ENCODE peak calls at places on chromosomes 4 and X, in five cellular contexts. B, H, I, V and J are unnamed samples.

GRCh38 chr4:124727331-124727730 is 14.8 kb upstream of the ANKRD50 start:
- DNase-seq in B (no peak), I (no peak), V (no peak), H (no peak), J (no peak)

GRCh38 chr4:165905405-165906027 is 32.5 kb downstream of the TLL1 start:
- DNase-seq in I (no peak), B (no peak), H (peak), V (no peak), J (no peak)

GRCh38 chr4:183139972-183140570 is 41.0 kb downstream of the WWC2 start:
- DNase-seq in I (no peak), V (no peak), B (no peak), H (no peak), J (no peak)

GRCh38 chr4:102328045-102328444 is 17.2 kb downstream of the SLC39A8 start:
- DNase-seq in I (no peak), B (no peak), H (peak), V (no peak), J (no peak)

GRCh38 chr4:5611656-5612187 is 96.6 kb downstream of the EVC2 start:
- DNase-seq in I (no peak), V (no peak), B (no peak), H (no peak), J (no peak)

GRCh38 chr4:112234952-112235609 is 3.5 kb downstream of the AP1AR start:
- DNase-seq in V (peak), H (peak), I (peak), B (no peak), J (peak)

GRCh38 chr4:76637704-76638361 is 202.8 kb downstream of the SHROOM3 start:
- DNase-seq in V (no peak), I (no peak), B (no peak), H (no peak), J (no peak)

GRCh38 chrX:13377537-13377936 is 57.7 kb upstream of the ATXN3L start:
- DNase-seq in H (peak), I (no peak), V (no peak), B (no peak), J (no peak)

GRCh38 chrX:139930923-139931645 is 1.8 kb downstream of the ATP11C start:
- DNase-seq in V (no peak), I (peak), B (peak), H (peak), J (peak)

GRCh38 chr4:169922632-169923276 is 103.4 kb downstream of the MFAP3L start:
- DNase-seq in V (no peak), I (no peak), B (no peak), H (peak), J (no peak)

GRCh38 chr4:182306792-182307507 is 63.7 kb downstream of the TENM3 start:
- DNase-seq in I (no peak), H (no peak), V (no peak), B (no peak), J (no peak)

GRCh38 chr4:84547211-84547610 is 35.7 kb upstream of the CDS1 start:
- DNase-seq in H (peak), B (no peak), I (no peak), V (no peak), J (no peak)

GRCh38 chr4:107853444-107854325 is 29.0 kb downstream of the SGMS2 start:
- DNase-seq in I (no peak), H (peak), B (no peak), V (no peak), J (no peak)

GRCh38 chrX:12080265-12080664 is 58.0 kb upstream of the FRMPD4 start:
- DNase-seq in V (no peak), I (no peak), B (no peak), H (peak), J (peak)

GRCh38 chr4:76708986-76709385 is 189.0 kb downstream of the SOWAHB start:
- DNase-seq in H (no peak), B (no peak), I (no peak), V (no peak), J (no peak)

GRCh38 chr4:38924266-38924827 is 56.7 kb downstream of the FAM114A1 start:
- DNase-seq in B (no peak), V (no peak), H (no peak), I (no peak), J (no peak)

GRCh38 chr4:121662225-121662624 is 34.6 kb downstream of the ANXA5 start:
- DNase-seq in I (no peak), V (no peak), B (no peak), H (no peak), J (no peak)

GRCh38 chrX:113539599-113540356 is 699.1 kb upstream of the AMOT start:
- DNase-seq in V (no peak), I (no peak), H (no peak), B (no peak), J (no peak)

GRCh38 chrX:38375888-38376287 is 23.5 kb downstream of the OTC start:
- DNase-seq in V (no peak), B (no peak), H (peak), I (peak), J (peak)

GRCh38 chrX:39011454-39012204 is 210.4 kb downstream of the MID1IP1 start:
- DNase-seq in I (no peak), H (no peak), B (peak), V (no peak), J (no peak)

GRCh38 chr4:102754044-102754443 is 6.7 kb downstream of the MANBA start:
- DNase-seq in B (no peak), I (no peak), H (no peak), V (no peak), J (no peak)

GRCh38 chrX:105191878-105192277 is 28.6 kb downstream of the TEX13A start:
- DNase-seq in V (no peak), I (no peak), B (no peak), H (peak), J (no peak)

GRCh38 chr4:53755656-53756055 is 164.4 kb upstream of the LNX1 start:
- DNase-seq in B (no peak), H (no peak), V (no peak), I (no peak), J (no peak)

GRCh38 chr4:184104419-184105101 is 113.1 kb downstream of the ENPP6 start:
- DNase-seq in V (no peak), I (no peak), B (no peak), H (no peak), J (no peak)